ENCODE peak calls at places on chromosomes 6 and 20, in six cellular contexts. A is CD8-positive, alpha-beta T cell; M is cardiac muscle cell; B is colonic mucosa; Q is CD8-positive, alpha-beta memory T cell; I is pancreas. W is an unnamed sample.

GRCh38 chr6:117050301-117050700 is 173.3 kb downstream of the RFX6 start:
- DNase-seq in A (no peak), M (no peak), B (no peak), Q (no peak), I (no peak), W (no peak)

GRCh38 chr6:125923371-125923877 is 33.1 kb upstream of the HINT3 start:
- DNase-seq in A (no peak), M (no peak), B (no peak), Q (no peak), I (no peak), W (no peak)

GRCh38 chr6:152135755-152136448 is 328.4 kb downstream of the ESR1 start:
- DNase-seq in A (no peak), M (no peak), B (no peak), Q (no peak), I (no peak), W (no peak)

GRCh38 chr20:9035129-9035528 is 33.8 kb upstream of the PLCB4 start:
- DNase-seq in A (no peak), M (no peak), B (no peak), Q (no peak), I (no peak), W (no peak)

GRCh38 chr6:125296461-125296860 is 5.3 kb downstream of the HDDC2 start:
- DNase-seq in A (no peak), M (no peak), B (no peak), Q (no peak), I (no peak), W (no peak)

GRCh38 chr20:1295276-1295930 is 29.3 kb downstream of the SNPH start:
- DNase-seq in A (no peak), M (no peak), B (no peak), Q (no peak), I (no peak), W (no peak)

GRCh38 chr6:168092541-168092940 is 13.5 kb upstream of the FRMD1 start:
- DNase-seq in A (no peak), M (no peak), B (no peak), Q (no peak), I (no peak), W (no peak)

GRCh38 chr20:48006036-48006833 is 221.0 kb upstream of the SULF2 start:
- DNase-seq in A (no peak), M (no peak), B (no peak), Q (no peak), I (no peak), W (no peak)

GRCh38 chr6:24283043-24283985 is 74.5 kb downstream of the DCDC2 start:
- DNase-seq in A (no peak), M (peak), B (peak), Q (peak), I (peak), W (peak)

GRCh38 chr6:110125361-110125760 is 54.1 kb downstream of the WASF1 start:
- DNase-seq in A (no peak), M (no peak), B (no peak), Q (no peak), I (no peak), W (no peak)

GRCh38 chr6:90770778-90771177 is 183.9 kb upstream of the MAP3K7 start:
- DNase-seq in A (no peak), M (no peak), B (no peak), Q (no peak), I (no peak), W (no peak)

GRCh38 chr6:40498148-40498547 is 89.0 kb downstream of the LRFN2 start:
- DNase-seq in A (no peak), M (no peak), B (no peak), Q (no peak), I (no peak), W (no peak)

GRCh38 chr6:145763742-145764141 is 28.4 kb upstream of the EPM2A start:
- DNase-seq in A (no peak), M (no peak), B (no peak), Q (no peak), I (no peak), W (no peak)

GRCh38 chr6:170212956-170213636 is 77.8 kb downstream of the DLL1 start:
- DNase-seq in A (no peak), M (no peak), B (peak), Q (no peak), I (no peak), W (no peak)

GRCh38 chr20:2748551-2749342 is 51.7 kb downstream of the CPXM1 start:
- DNase-seq in A (no peak), M (no peak), B (no peak), Q (no peak), I (no peak), W (no peak)

GRCh38 chr6:36862848-36863382 is 11.7 kb downstream of the PPIL1 start:
- DNase-seq in A (no peak), M (no peak), B (no peak), Q (no peak), I (no peak), W (no peak)

GRCh38 chr20:25037288-25038102 is 20.4 kb downstream of the ACSS1 start:
- DNase-seq in A (peak), M (no peak), B (no peak), Q (no peak), I (no peak), W (no peak)

GRCh38 chr20:47146703-47147102 is 209.8 kb downstream of the ZMYND8 start:
- DNase-seq in A (no peak), M (peak), B (no peak), Q (no peak), I (no peak), W (no peak)

GRCh38 chr6:18387061-18387721 is at the start of gene RNF144B:
- DNase-seq in A (peak), M (peak), B (peak), Q (peak), I (peak), W (peak)

GRCh38 chr6:43175676-43176422 is 4.8 kb downstream of the SRF start:
- DNase-seq in A (no peak), M (no peak), B (no peak), Q (no peak), I (no peak), W (no peak)
- H3K27ac ChIP-seq in A (no peak), M (no peak), B (no peak), Q (no peak), I (no peak), W (no peak)

DNA sequence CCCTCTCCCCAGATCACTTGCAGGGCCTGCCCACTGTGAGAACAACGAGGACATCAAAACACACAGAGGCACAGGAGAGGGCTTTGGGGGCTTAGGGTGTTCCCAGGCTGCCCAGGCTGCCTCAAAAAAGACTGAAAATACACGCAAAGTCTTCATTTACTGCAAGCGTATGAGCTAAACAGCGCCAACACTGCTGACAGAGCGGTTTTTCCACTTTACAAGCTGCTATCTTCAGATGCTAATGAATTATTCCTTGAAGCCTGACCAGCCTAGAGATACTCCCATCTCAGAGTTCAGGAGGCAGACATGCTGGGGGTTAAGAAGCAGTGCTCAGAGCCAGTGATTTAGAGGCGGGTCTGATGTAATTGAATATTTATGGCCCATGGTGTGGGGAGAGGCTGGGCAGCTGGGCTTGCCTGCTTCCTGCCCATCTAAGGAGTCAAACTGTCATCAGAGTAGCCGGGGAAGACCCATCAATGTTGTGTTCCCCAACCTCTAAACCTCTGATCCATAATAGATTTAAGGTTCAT is 241.4 kb downstream of the SLC24A3 start:
- DNase-seq in A (no peak), M (no peak), B (no peak), Q (no peak), I (no peak), W (no peak)
- H3K27ac ChIP-seq in A (no peak), M (no peak), B (no peak), Q (no peak), I (no peak), W (no peak)

GRCh38 chr20:33724439-33725094 is 4.5 kb upstream of the PXMP4 start:
- DNase-seq in A (no peak), M (no peak), B (no peak), Q (no peak), I (no peak), W (no peak)
- H3K27ac ChIP-seq in A (no peak), M (no peak), B (no peak), Q (no peak), I (no peak), W (no peak)

DNA sequence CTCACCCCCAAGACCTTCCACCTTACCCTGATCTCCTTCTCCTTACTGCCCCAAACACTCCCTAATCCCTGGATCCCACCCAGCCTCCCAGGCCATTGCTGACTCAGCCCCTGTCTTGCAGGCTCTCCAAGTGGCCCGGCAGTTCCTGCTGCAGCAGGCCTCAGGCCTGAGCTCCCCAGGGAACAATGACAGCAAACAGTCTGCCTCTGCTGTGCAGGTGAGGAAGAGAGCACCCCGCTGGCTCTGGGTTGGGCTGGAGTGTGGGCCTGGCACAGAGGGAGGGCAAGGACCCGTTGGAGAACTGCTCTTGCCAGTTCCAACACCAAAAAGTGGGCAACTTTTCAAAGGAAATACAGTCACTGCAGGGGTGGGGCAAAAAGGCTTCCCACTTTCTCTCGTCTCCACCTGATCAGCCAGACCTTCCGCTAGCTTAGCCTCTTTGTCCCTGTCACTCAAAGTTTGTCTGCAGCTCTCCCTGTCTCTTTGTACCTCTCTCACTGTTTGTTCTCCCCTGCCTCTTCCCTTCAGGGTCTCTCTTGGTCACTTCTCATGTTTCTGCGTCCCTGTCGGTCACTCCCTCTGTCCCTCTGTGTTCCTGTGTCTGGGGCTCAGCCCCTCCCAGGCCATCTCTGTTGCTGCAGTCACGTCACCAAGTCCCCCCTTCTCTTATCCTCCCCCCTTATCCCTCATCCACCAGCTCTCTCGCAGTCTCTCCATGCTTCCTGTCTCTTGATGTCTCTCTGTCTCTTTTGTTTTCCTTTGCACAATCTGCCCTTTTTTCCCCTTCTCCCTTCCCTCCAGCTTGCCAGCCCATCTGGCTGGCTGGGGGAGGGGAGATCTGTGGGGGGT is 31.9 kb downstream of the FOXP4 start:
- DNase-seq in A (no peak), M (peak), B (peak), Q (no peak), I (peak), W (no peak)
- H3K27ac ChIP-seq in A (no peak), M (peak), B (peak), Q (peak), I (peak), W (peak)

DNA sequence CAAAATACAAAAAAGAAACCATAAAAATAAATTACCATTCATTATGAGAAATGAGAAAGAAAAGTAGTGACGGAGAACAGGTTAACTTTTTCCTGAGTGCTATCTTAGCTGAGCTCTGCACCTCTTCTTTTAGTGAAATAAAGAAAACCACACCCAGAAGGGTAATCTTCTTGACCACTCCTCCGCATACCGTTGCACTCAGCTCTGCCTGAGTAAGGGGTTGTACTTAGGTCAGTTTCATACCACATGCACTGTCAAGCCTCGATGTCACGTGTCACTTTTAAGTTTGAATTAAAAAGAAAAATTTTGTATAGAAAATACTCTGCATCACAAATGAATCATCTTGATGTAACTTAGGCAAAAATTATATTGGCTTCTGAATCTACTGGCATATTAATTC is 2.8 kb downstream of the EZR start:
- DNase-seq in A (no peak), M (peak), B (no peak), Q (no peak), I (no peak), W (no peak)
- H3K27ac ChIP-seq in A (peak), M (peak), B (peak), Q (peak), I (no peak), W (no peak)

DNA sequence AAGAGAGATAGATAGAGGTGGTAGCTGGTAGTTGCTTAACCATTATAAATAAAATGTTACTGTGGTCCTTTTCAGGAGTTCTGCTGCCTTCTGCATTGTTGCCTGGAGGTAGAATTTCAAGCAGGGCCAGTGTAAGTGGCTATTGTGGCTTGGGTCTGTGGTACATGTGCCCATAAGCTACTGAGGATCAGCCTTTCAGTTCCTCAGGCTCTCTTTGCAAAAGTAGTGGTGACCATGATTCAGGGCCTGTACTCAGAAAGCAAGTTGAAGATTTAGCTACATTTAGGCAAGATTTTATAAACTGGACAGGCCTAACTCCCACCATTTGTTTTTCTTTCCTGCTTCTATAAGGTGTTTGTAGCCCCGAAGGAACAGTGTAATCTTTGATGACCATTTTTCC is 199.0 kb downstream of the PDE7B start:
- DNase-seq in A (no peak), M (no peak), B (no peak), Q (no peak), I (no peak), W (no peak)
- H3K27ac ChIP-seq in A (no peak), M (no peak), B (peak), Q (no peak), I (no peak), W (peak)

GRCh38 chr6:84081222-84081621 is 47.6 kb downstream of the MRAP2 start:
- DNase-seq in A (no peak), M (no peak), B (no peak), Q (no peak), I (no peak), W (no peak)
- H3K27ac ChIP-seq in A (no peak), M (no peak), B (no peak), Q (no peak), I (no peak), W (no peak)

GRCh38 chr6:109000289-109000688 is 94.4 kb downstream of the SESN1 start:
- DNase-seq in A (no peak), M (no peak), B (no peak), Q (no peak), I (no peak), W (no peak)
- H3K27ac ChIP-seq in A (no peak), M (no peak), B (no peak), Q (no peak), I (no peak), W (no peak)

DNA sequence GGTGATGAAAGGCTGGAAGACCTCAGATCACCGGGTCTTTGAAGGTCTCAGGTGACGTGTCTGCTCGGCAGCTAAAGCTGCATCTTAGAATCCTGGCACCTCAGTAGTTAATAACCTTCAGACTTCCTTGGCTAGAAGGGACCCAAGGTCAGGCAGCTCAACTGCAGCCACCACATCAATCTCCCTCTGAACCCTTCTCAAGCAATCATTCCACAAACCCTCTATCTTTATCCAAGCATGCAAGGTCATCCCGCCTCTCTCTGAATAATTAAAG is 16.7 kb upstream of the TLDC2 start:
- DNase-seq in A (no peak), M (no peak), B (no peak), Q (no peak), I (no peak), W (no peak)
- H3K27ac ChIP-seq in A (no peak), M (peak), B (no peak), Q (no peak), I (no peak), W (no peak)

GRCh38 chr20:5077761-5078387 is 41.9 kb downstream of the PCNA start:
- DNase-seq in A (peak), M (no peak), B (no peak), Q (no peak), I (no peak), W (no peak)
- H3K27ac ChIP-seq in A (peak), M (no peak), B (peak), Q (peak), I (no peak), W (peak)